ENCODE peak calls at places on chromosomes 6 and 20, in four cellular contexts. N is uterus, V is left ventricle myocardium inferior, X is pancreas. M is an unnamed sample.

GRCh38 chr6:107369493-107369892 is 89.9 kb downstream of the PDSS2 start:
- DNase-seq in N (no peak), V (no peak), X (no peak), M (no peak)

GRCh38 chr6:129321303-129321702 is 388.7 kb downstream of the ARHGAP18 start:
- DNase-seq in N (no peak), V (no peak), X (no peak), M (no peak)

GRCh38 chr6:74256387-74257180 is 560.6 kb downstream of the CD109 start:
- DNase-seq in N (no peak), V (no peak), X (no peak), M (no peak)

GRCh38 chr6:134258849-134259306 is 59.0 kb downstream of the SGK1 start:
- DNase-seq in N (no peak), V (no peak), X (peak; percentile 53), M (no peak)

GRCh38 chr6:90083891-90084290 is 189.6 kb downstream of the GJA10 start:
- DNase-seq in N (no peak), V (no peak), X (no peak), M (no peak)

GRCh38 chr20:58614984-58615760 is 35.9 kb upstream of the STX16 start:
- DNase-seq in N (no peak), V (no peak), X (no peak), M (no peak)

GRCh38 chr6:6474170-6474920 is 114.2 kb upstream of the LY86 start:
- DNase-seq in N (no peak), V (peak; percentile 20), X (no peak), M (no peak)

GRCh38 chr6:7561153-7561964 is 19.9 kb downstream of the DSP start:
- DNase-seq in N (no peak), V (no peak), X (peak; percentile 93), M (no peak)

GRCh38 chr20:36969478-36970186 is 18.1 kb upstream of the SAMHD1 start:
- DNase-seq in N (no peak), V (no peak), X (no peak), M (no peak)

GRCh38 chr6:109296971-109297372 is 85.3 kb downstream of the CD164 start:
- DNase-seq in N (no peak), V (no peak), X (no peak), M (no peak)

GRCh38 chr20:55888655-55889054 is 116.7 kb downstream of the CBLN4 start:
- DNase-seq in N (no peak), V (no peak), X (no peak), M (no peak)

GRCh38 chr20:62598761-62599194 is 43.5 kb upstream of the SLCO4A1 start:
- DNase-seq in N (no peak), V (no peak), X (no peak), M (no peak)

GRCh38 chr20:14337400-14338171 is at the start of gene FLRT3:
- DNase-seq in N (peak; percentile 86), V (peak; percentile 36), X (peak; percentile 87), M (peak; percentile 56)

GRCh38 chr20:11170025-11170424 is 496.2 kb upstream of the JAG1 start:
- DNase-seq in N (no peak), V (no peak), X (no peak), M (no peak)

GRCh38 chr6:137214931-137215330 is 4.3 kb downstream of the IFNGR1 start:
- DNase-seq in N (no peak), V (no peak), X (no peak), M (no peak)

GRCh38 chr6:124869412-124869811 is 92.8 kb upstream of the RNF217 start:
- DNase-seq in N (no peak), V (no peak), X (no peak), M (no peak)

GRCh38 chr6:99520855-99521556 is 5.8 kb upstream of the USP45 start:
- DNase-seq in N (peak; percentile 80), V (peak; percentile 87), X (peak; percentile 83), M (peak; percentile 28)

GRCh38 chr6:20200761-20201160 is 11.5 kb downstream of the MBOAT1 start:
- DNase-seq in N (no peak), V (no peak), X (peak; percentile 67), M (no peak)

GRCh38 chr6:163837681-163838431 is 423.3 kb downstream of the QKI start:
- DNase-seq in N (peak; percentile 19), V (peak; percentile 23), X (no peak), M (peak; percentile 23)

GRCh38 chr6:163839296-163839695 is 424.8 kb downstream of the QKI start:
- DNase-seq in N (no peak), V (no peak), X (no peak), M (no peak)

GRCh38 chr6:163834226-163834970 is 419.9 kb downstream of the QKI start:
- DNase-seq in N (no peak), V (no peak), X (no peak), M (no peak)

GRCh38 chr6:163836916-163837660 is 422.6 kb downstream of the QKI start:
- DNase-seq in N (no peak), V (no peak), X (no peak), M (no peak)

DNA sequence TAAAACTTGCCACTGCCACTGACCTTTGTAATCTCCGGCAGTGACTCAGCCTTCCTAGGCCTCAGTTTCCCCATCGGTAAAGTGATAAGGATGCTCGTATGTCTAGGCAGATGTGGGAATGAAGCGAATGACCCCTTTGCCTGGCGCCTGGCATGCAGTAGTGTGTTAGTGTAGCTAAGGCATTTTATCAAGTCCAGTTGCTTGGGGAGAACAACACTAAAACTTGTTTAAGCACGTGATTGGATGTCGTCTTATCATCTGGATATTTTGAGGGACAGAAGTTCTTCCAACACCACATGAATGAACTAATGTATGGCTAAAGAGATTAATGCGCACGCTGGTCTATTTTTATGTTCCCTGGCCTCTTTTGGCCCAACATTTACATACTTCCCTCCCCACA is 421.3 kb downstream of the QKI start:
- DNase-seq in N (no peak), V (no peak), X (no peak), M (no peak)
- H3K27ac ChIP-seq in N (no peak overlapping the region), V (peak overlapping the region; percentile 80), X (no peak overlapping the region), M (no peak overlapping the region)

GRCh38 chr6:106076139-106076538 is 10.0 kb upstream of the PRDM1 start:
- DNase-seq in N (no peak), V (no peak), X (no peak), M (no peak)
- H3K27ac ChIP-seq in N (no peak overlapping the region), V (no peak overlapping the region), X (no peak overlapping the region), M (no peak overlapping the region)

GRCh38 chr6:132797975-132798819 is at the start of gene SLC18B1:
- DNase-seq in N (peak; percentile 45), V (peak; percentile 60), X (peak; percentile 61), M (peak; percentile 45)
- H3K27ac ChIP-seq in N (peak within 1 kb of the TSS; percentile 71), V (peak within 1 kb of the TSS; percentile 74), X (no peak within 1 kb of the TSS), M (peak within 1 kb of the TSS; percentile 67)

DNA sequence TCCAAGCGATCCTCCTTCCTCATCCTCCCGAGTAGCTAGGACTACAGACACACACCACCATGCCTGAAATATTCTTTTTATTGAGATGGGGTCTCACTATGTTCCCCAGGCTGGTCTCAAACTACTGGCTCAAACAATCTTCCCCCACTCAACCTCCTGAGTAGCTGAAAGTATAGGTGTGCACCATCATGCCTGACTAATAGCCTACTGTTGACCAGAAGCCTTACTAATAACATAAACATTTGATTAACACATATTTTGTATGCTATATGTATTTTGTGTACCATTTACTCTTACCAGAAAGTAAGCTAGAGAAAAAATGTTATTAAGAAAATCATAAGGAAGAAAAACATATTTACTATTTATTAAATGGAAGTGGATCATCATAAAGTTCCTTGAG is 11.9 kb upstream of the WFDC10A start:
- DNase-seq in N (no peak), V (no peak), X (no peak), M (no peak)
- H3K27ac ChIP-seq in N (no peak overlapping the region), V (no peak overlapping the region), X (no peak overlapping the region), M (no peak overlapping the region)

GRCh38 chr6:152572395-152573061 is 64.6 kb downstream of the SYNE1 start:
- DNase-seq in N (no peak), V (no peak), X (no peak), M (no peak)

GRCh38 chr6:152575621-152576150 is 61.5 kb downstream of the SYNE1 start:
- DNase-seq in N (peak; percentile 49), V (no peak), X (no peak), M (no peak)

GRCh38 chr6:152573762-152574161 is 63.4 kb downstream of the SYNE1 start:
- DNase-seq in N (no peak), V (no peak), X (no peak), M (no peak)

GRCh38 chr6:152575186-152575585 is 62.0 kb downstream of the SYNE1 start:
- DNase-seq in N (no peak), V (no peak), X (no peak), M (no peak)

DNA sequence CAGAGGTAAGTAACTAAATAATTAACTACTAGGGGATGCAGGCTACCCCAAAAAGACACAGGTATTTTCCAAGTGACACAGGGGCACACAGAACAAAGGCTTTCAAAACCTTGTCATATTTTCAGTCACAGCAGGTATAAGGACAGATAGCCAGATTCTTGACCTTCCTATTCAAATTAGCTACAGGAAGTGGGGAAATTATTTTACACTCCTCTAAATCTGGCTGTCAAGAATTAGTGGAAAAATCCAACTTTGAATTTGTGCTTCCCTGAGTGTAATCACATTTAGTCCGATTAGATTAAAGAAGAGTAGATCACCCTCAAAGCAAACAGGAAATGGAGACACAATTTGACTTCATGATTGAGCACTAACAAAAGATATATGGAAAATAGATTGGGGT is 60.6 kb downstream of the SYNE1 start:
- DNase-seq in N (no peak), V (no peak), X (no peak), M (no peak)
- H3K27ac ChIP-seq in N (peak overlapping the region; percentile 12), V (peak overlapping the region; percentile 14), X (no peak overlapping the region), M (no peak overlapping the region)

GRCh38 chr6:141326426-141326825 is 806.3 kb upstream of the GJE1 start:
- DNase-seq in N (no peak), V (no peak), X (no peak), M (no peak)
- H3K27ac ChIP-seq in N (no peak overlapping the region), V (no peak overlapping the region), X (no peak overlapping the region), M (no peak overlapping the region)